ENCODE peak calls at places on chromosome 16, in nine cellular contexts. A is mammary epithelial cell, Q is transverse colon, M is occipital lobe, E is Calu3, W is cerebellar nuclear complex, B is astrocyte of the hippocampus, J is GM13976, I is NCI-H1105 treated with DMSO at 0.1 percent for 48 hours. O is an unnamed sample.

GRCh38 chr16:930511-930910 is 40.3 kb downstream of the LMF1 start:
- DNase-seq in E (no peak), A (no peak), Q (no peak), M (no peak), J (no peak), W (no peak), I (no peak), B (no peak), O (no peak)

GRCh38 chr16:65413861-65414260 is 292.0 kb upstream of the CDH11 start:
- DNase-seq in B (no peak), M (no peak), E (no peak), W (no peak), Q (no peak), I (no peak), A (no peak), J (no peak), O (no peak)

GRCh38 chr16:17327671-17328335 is 143.0 kb downstream of the XYLT1 start:
- DNase-seq in I (no peak), W (no peak), M (no peak), A (no peak), B (no peak), E (no peak), J (no peak), Q (no peak), O (no peak)

GRCh38 chr16:83856846-83857245 is 42.1 kb upstream of the MLYCD start:
- DNase-seq in M (no peak), E (no peak), J (no peak), I (no peak), A (no peak), B (no peak), W (no peak), Q (no peak), O (no peak)

GRCh38 chr16:27217256-27217655 is 13.9 kb downstream of the KDM8 start:
- DNase-seq in M (peak; percentile 62), I (no peak), A (no peak), B (peak; percentile 90), J (peak; percentile 32), Q (no peak), E (no peak), W (peak; percentile 87), O (no peak)

GRCh38 chr16:2664522-2665096 is 17.7 kb upstream of the KCTD5 start:
- DNase-seq in A (no peak), E (peak; percentile 60), W (no peak), M (no peak), Q (no peak), I (peak; percentile 66), B (no peak), J (no peak), O (no peak)

GRCh38 chr16:47928008-47928407 is 227.8 kb downstream of the ABCC12 start:
- DNase-seq in J (no peak), B (no peak), E (peak; percentile 12), Q (no peak), W (no peak), A (no peak), I (no peak), M (no peak), O (no peak)

GRCh38 chr16:28910046-28911031 is 14.7 kb downstream of the RABEP2 start:
- DNase-seq in B (no peak), M (no peak), E (peak; percentile 17), I (peak; percentile 75), J (peak; percentile 71), W (no peak), Q (peak; percentile 74), A (peak; percentile 43), O (no peak)

GRCh38 chr16:68744744-68745280 is 7.7 kb downstream of the CDH1 start:
- DNase-seq in A (peak; percentile 94), I (peak; percentile 79), B (peak; percentile 54), E (peak; percentile 93), M (no peak), J (no peak), W (no peak), Q (peak; percentile 86), O (no peak)

GRCh38 chr16:68072038-68072695 is 13.0 kb upstream of the NFATC3 start:
- DNase-seq in M (no peak), J (no peak), Q (peak; percentile 66), I (no peak), B (no peak), A (peak; percentile 92), W (no peak), E (no peak), O (no peak)

GRCh38 chr16:14193316-14193871 is 122.3 kb downstream of the MRTFB start:
- DNase-seq in E (no peak), J (peak; percentile 57), W (no peak), Q (peak; percentile 45), B (no peak), A (no peak), M (no peak), I (peak; percentile 45), O (no peak)

GRCh38 chr16:57634171-57634570 is 5.7 kb downstream of the ADGRG1 start:
- DNase-seq in I (no peak), A (peak; percentile 65), B (peak; percentile 39), W (no peak), J (no peak), E (peak; percentile 55), Q (no peak), M (no peak), O (no peak)

GRCh38 chr16:11105038-11105903 is 150.7 kb downstream of the SOCS1 start:
- DNase-seq in W (no peak), M (peak; percentile 45), A (peak; percentile 37), B (peak; percentile 84), Q (peak; percentile 41), I (no peak), E (no peak), J (peak; percentile 64), O (peak; percentile 16)

GRCh38 chr16:2779978-2780898 is 3.2 kb upstream of the ELOB start:
- DNase-seq in E (no peak), B (no peak), M (no peak), A (no peak), I (no peak), Q (peak; percentile 6), W (no peak), J (no peak), O (no peak)

GRCh38 chr16:31022574-31023251 is 10.6 kb upstream of the STX4 start:
- DNase-seq in J (no peak), W (no peak), Q (no peak), E (no peak), M (no peak), B (no peak), A (no peak), I (no peak), O (no peak)

GRCh38 chr16:28001642-28002041 is 61.9 kb downstream of the GSG1L start:
- DNase-seq in I (no peak), M (no peak), J (no peak), E (no peak), A (no peak), B (no peak), Q (no peak), W (no peak), O (no peak)

GRCh38 chr16:69839240-69839688 is 77.1 kb downstream of the WWP2 start:
- DNase-seq in J (no peak), Q (peak; percentile 57), B (no peak), W (no peak), M (no peak), I (no peak), A (no peak), E (no peak), O (no peak)

GRCh38 chr16:89615596-89616090 is 2.2 kb downstream of the DPEP1 start:
- DNase-seq in J (peak; percentile 82), W (no peak), Q (peak; percentile 30), B (peak; percentile 53), A (no peak), M (no peak), I (no peak), E (peak; percentile 78), O (no peak)

GRCh38 chr16:70253291-70254094 is 1.8 kb upstream of the EXOSC6 start:
- DNase-seq in A (no peak), J (peak; percentile 48), Q (peak; percentile 26), I (no peak), W (no peak), M (no peak), E (peak; percentile 60), B (peak; percentile 66), O (peak; percentile 14)

GRCh38 chr16:1043831-1044514 is 28.6 kb upstream of the SSTR5 start:
- DNase-seq in M (no peak), B (no peak), A (no peak), W (no peak), I (no peak), E (no peak), J (no peak), Q (no peak), O (no peak)

GRCh38 chr16:2022723-2023097 is 3.1 kb downstream of the NPW start:
- DNase-seq in J (peak; percentile 60), E (peak; percentile 50), M (no peak), W (no peak), A (peak; percentile 19), B (no peak), I (no peak), Q (no peak), O (no peak)

GRCh38 chr16:78437352-78437968 is 338.0 kb downstream of the WWOX start:
- DNase-seq in Q (peak; percentile 15), J (peak; percentile 46), W (peak; percentile 36), M (no peak), E (peak; percentile 72), A (no peak), I (peak; percentile 24), B (peak; percentile 33), O (peak; percentile 2)

GRCh38 chr16:69382421-69382820 is 3.4 kb downstream of the TERF2 start:
- DNase-seq in M (no peak), E (no peak), A (no peak), B (no peak), W (no peak), Q (no peak), I (no peak), J (no peak), O (no peak)

GRCh38 chr16:57977418-57978069 is 6.6 kb upstream of the CNGB1 start:
- DNase-seq in E (no peak), B (no peak), W (no peak), J (no peak), M (no peak), I (no peak), Q (no peak), A (no peak), O (no peak)

GRCh38 chr16:73125860-73126259 is 77.9 kb upstream of the ZFHX3 start:
- DNase-seq in M (no peak), I (no peak), J (no peak), A (peak; percentile 38), W (no peak), B (peak; percentile 45), E (peak; percentile 11), Q (no peak), O (no peak)

GRCh38 chr16:68013440-68013839 is 2.3 kb downstream of the DPEP2NB start:
- DNase-seq in Q (no peak), M (no peak), B (no peak), W (no peak), E (no peak), I (no peak), A (peak; percentile 41), J (no peak), O (no peak)

GRCh38 chr16:49428808-49429207 is 55.2 kb downstream of the C16orf78 start:
- DNase-seq in I (no peak), W (no peak), B (no peak), J (no peak), E (no peak), Q (no peak), A (no peak), M (no peak), O (no peak)

GRCh38 chr16:76428858-76429257 is 151.7 kb downstream of the CNTNAP4 start:
- DNase-seq in Q (peak; percentile 10), M (no peak), A (peak; percentile 2), W (no peak), B (peak; percentile 8), E (peak; percentile 44), J (no peak), I (no peak), O (no peak)

GRCh38 chr16:27463741-27464662 is 62.0 kb downstream of the IL21R start:
- DNase-seq in Q (no peak), M (no peak), I (no peak), J (no peak), A (no peak), B (no peak), E (no peak), W (no peak), O (peak; percentile 75)

GRCh38 chr16:679808-680624 is at the start of gene STUB1:
- DNase-seq in Q (peak; percentile 92), J (peak; percentile 89), M (peak; percentile 90), E (peak; percentile 93), W (no peak), I (peak; percentile 26), A (peak; percentile 75), B (peak; percentile 92), O (peak; percentile 78)

O was measured in central memory CD4-positive, alpha-beta T cell.